ENCODE peak calls at places on chromosome 7, in nine cellular contexts. B is fibroblast of mammary gland; Z is NCI-H1092; G is lower lobe of right lung; C is non-pigmented ciliary epithelial cell; R is hippocampal formation; L is PC-3; W is activated effector memory CD4-positive, alpha-beta T cell treated with Interleukin-2 at 50 U/mL for 16 hours; O is GOT3. V is an unnamed sample.

GRCh38 chr7:4566714-4567113 is 115.4 kb upstream of the FOXK1 start:
- DNase-seq in R (no peak), O (no peak), B (no peak), L (no peak), Z (no peak), G (no peak), C (no peak), W (no peak), V (no peak)

GRCh38 chr7:90661290-90662151 is 65.4 kb downstream of the CDK14 start:
- DNase-seq in Z (no peak), R (no peak), L (no peak), O (no peak), B (peak; percentile 38), G (no peak), W (no peak), C (no peak), V (no peak)

GRCh38 chr7:131325179-131325840 is 2.4 kb upstream of the MKLN1 start:
- DNase-seq in W (no peak), G (no peak), L (no peak), C (no peak), B (peak; percentile 46), R (no peak), O (no peak), Z (no peak), V (no peak)

GRCh38 chr7:114879554-114879953 is 42.3 kb upstream of the MDFIC start:
- DNase-seq in B (peak; percentile 88), W (no peak), L (no peak), Z (no peak), O (no peak), R (no peak), C (no peak), G (no peak), V (no peak)

GRCh38 chr7:116185450-116185849 is 24.9 kb upstream of the TES start:
- DNase-seq in W (no peak), B (no peak), G (no peak), Z (no peak), L (no peak), O (no peak), C (no peak), R (no peak), V (no peak)

GRCh38 chr7:133053321-133053891 is 28.5 kb downstream of the CHCHD3 start:
- DNase-seq in B (peak; percentile 97), L (peak; percentile 60), C (peak; percentile 94), G (no peak), Z (no peak), R (no peak), W (no peak), O (no peak), V (peak; percentile 29)

GRCh38 chr7:114539575-114539974 is 125.0 kb downstream of the FOXP2 start:
- DNase-seq in C (peak; percentile 5), R (no peak), O (no peak), G (no peak), Z (peak; percentile 20), B (peak; percentile 40), W (no peak), L (peak; percentile 16), V (no peak)

GRCh38 chr7:115782716-115783460 is 247.7 kb downstream of the TFEC start:
- DNase-seq in R (peak; percentile 1), Z (peak; percentile 43), O (no peak), L (no peak), C (no peak), G (no peak), B (peak; percentile 8), W (no peak), V (no peak)

GRCh38 chr7:93574646-93575554 is at the start of gene CALCR:
- DNase-seq in B (no peak), Z (no peak), O (no peak), L (no peak), C (no peak), G (peak; percentile 39), R (no peak), W (no peak), V (no peak)

GRCh38 chr7:115032986-115033385 is 111.1 kb downstream of the MDFIC start:
- DNase-seq in B (no peak), R (no peak), C (no peak), G (no peak), L (no peak), W (no peak), Z (no peak), O (no peak), V (no peak)

V was measured in thoracic aorta.